ENCODE peak calls at places on chromosomes 1 and 21, in four cellular contexts. Q is A549; N is CD8-positive, alpha-beta T cell; O is stomach. Z is an unnamed sample. For H3K9me3, the result is how much of the 10 kb centered on the place peaks cover.

GRCh38 chr1:40153073-40153770 is 8.0 kb upstream of the RLF start:
- DNase-seq in Q (no peak), N (no peak), O (no peak), Z (no peak)

GRCh38 chr1:111602974-111603373 is 16.6 kb upstream of the RAP1A start:
- DNase-seq in Q (no peak), N (no peak), O (no peak), Z (no peak)

GRCh38 chr1:210570116-210570515 is 241.4 kb downstream of the HHAT start:
- DNase-seq in Q (no peak), N (no peak), O (no peak), Z (no peak)

GRCh38 chr1:63087966-63088365 is 234.4 kb upstream of the FOXD3 start:
- DNase-seq in Q (no peak), N (no peak), O (no peak), Z (no peak)

GRCh38 chr1:218257371-218257770 is 27.7 kb upstream of the RRP15 start:
- DNase-seq in Q (no peak), N (no peak), O (no peak), Z (no peak)

GRCh38 chr1:229412056-229412455 is 21.8 kb downstream of the ACTA1 start:
- DNase-seq in Q (no peak), N (no peak), O (no peak), Z (no peak)

GRCh38 chr1:116076831-116077230 is 34.4 kb upstream of the MAB21L3 start:
- DNase-seq in Q (no peak), N (no peak), O (no peak), Z (no peak)

GRCh38 chr1:7022058-7022457 is 236.8 kb downstream of the CAMTA1 start:
- DNase-seq in Q (no peak), N (no peak), O (no peak), Z (no peak)

GRCh38 chr1:173122958-173123852 is 72.5 kb upstream of the TNFSF18 start:
- DNase-seq in Q (peak), N (no peak), O (peak), Z (no peak)

GRCh38 chr1:109621402-109622101 is 1.9 kb downstream of the AMPD2 start:
- DNase-seq in Q (no peak), N (no peak), O (no peak), Z (no peak)

GRCh38 chr1:183259886-183260285 is 73.8 kb downstream of the LAMC2 start:
- DNase-seq in Q (no peak), N (no peak), O (no peak), Z (no peak)

GRCh38 chr1:156052862-156053769 is 482 bp downstream of the UBQLN4 start:
- DNase-seq in Q (peak), N (peak), O (peak), Z (peak)

GRCh38 chr1:84298688-84299535 is 2.6 kb upstream of the SAMD13 start:
- DNase-seq in Q (peak), N (no peak), O (peak), Z (no peak)

GRCh38 chr1:94022471-94023189 is 98.3 kb downstream of the ABCA4 start:
- DNase-seq in Q (peak), N (no peak), O (no peak), Z (no peak)

GRCh38 chr1:16905856-16906702 is 10.3 kb downstream of the RNU1-2 start:
- DNase-seq in Q (no peak), N (no peak), O (no peak), Z (no peak)

GRCh38 chr1:185108324-185108723 is 48.4 kb downstream of the TRMT1L start:
- DNase-seq in Q (no peak), N (no peak), O (no peak), Z (no peak)

GRCh38 chr1:16375521-16376359 is 8.7 kb downstream of the SZRD1 start:
- DNase-seq in Q (no peak), N (no peak), O (no peak), Z (no peak)

GRCh38 chr1:177912991-177913390 is 56.9 kb downstream of the SEC16B start:
- DNase-seq in Q (no peak), N (no peak), O (peak), Z (no peak)

GRCh38 chr1:186014370-186015030 is 280.3 kb downstream of the HMCN1 start:
- DNase-seq in Q (no peak), N (no peak), O (no peak), Z (no peak)

GRCh38 chr1:67552336-67552759 is 122.1 kb upstream of the SERBP1 start:
- DNase-seq in Q (no peak), N (no peak), O (peak), Z (no peak)

GRCh38 chr1:160797861-160798273 is 1.9 kb downstream of the LY9 start:
- DNase-seq in Q (no peak), N (peak), O (peak), Z (peak)

GRCh38 chr1:36350659-36351171 is 27.3 kb upstream of the EVA1B start:
- DNase-seq in Q (peak), N (peak), O (no peak), Z (peak)

GRCh38 chr1:61428146-61428545 is 296.8 kb downstream of the TM2D1 start:
- DNase-seq in Q (no peak), N (no peak), O (no peak), Z (no peak)

GRCh38 chr1:157369808-157370521 is 182.3 kb downstream of the FCRL5 start:
- DNase-seq in Q (peak), N (peak), O (peak), Z (no peak)

GRCh38 chr21:31560479-31560878 is 99.0 kb upstream of the SOD1 start:
- DNase-seq in Q (no peak), N (no peak), O (no peak), Z (no peak)

GRCh38 chr1:70893381-70893780 is 154.2 kb downstream of the PTGER3 start:
- DNase-seq in Q (no peak), N (no peak), O (no peak), Z (no peak)

GRCh38 chr1:43973981-43974442 is 748 bp upstream of the ATP6V0B start:
- DNase-seq in Q (peak), N (no peak), O (no peak), Z (no peak)

GRCh38 chr21:27590271-27590670 is 623.4 kb upstream of the ADAMTS5 start:
- DNase-seq in Q (no peak), N (no peak), O (no peak), Z (no peak)

GRCh38 chr1:85465099-85465790 is at the start of gene DDAH1:
- DNase-seq in Q (peak), N (no peak), O (peak), Z (no peak)

GRCh38 chr1:98051065-98051675 is 130.3 kb upstream of the DPYD start:
- DNase-seq in Q (peak), N (peak), O (peak), Z (peak)

GRCh38 chr1:54453089-54453488 is 46.9 kb upstream of the SSBP3 start:
- DNase-seq in Q (no peak), N (no peak), O (no peak), Z (no peak)

GRCh38 chr21:20315044-20315443 is 683.2 kb upstream of the NCAM2 start:
- DNase-seq in Q (no peak), N (no peak), O (no peak), Z (no peak)
- H3K9me3 ChIP-seq in Q (under half), N (under half), O (under half), Z (under half)

GRCh38 chr1:8733463-8733862 is 84.0 kb downstream of the RERE start:
- DNase-seq in Q (no peak), N (no peak), O (peak), Z (no peak)
- H3K9me3 ChIP-seq in Q (under half), N (under half), O (under half), Z (under half)

GRCh38 chr1:194865367-194865766 is 1679.0 kb upstream of the B3GALT2 start:
- DNase-seq in Q (no peak), N (no peak), O (no peak), Z (no peak)
- H3K9me3 ChIP-seq in Q (under half), N (under half), O (under half), Z (under half)

DNA sequence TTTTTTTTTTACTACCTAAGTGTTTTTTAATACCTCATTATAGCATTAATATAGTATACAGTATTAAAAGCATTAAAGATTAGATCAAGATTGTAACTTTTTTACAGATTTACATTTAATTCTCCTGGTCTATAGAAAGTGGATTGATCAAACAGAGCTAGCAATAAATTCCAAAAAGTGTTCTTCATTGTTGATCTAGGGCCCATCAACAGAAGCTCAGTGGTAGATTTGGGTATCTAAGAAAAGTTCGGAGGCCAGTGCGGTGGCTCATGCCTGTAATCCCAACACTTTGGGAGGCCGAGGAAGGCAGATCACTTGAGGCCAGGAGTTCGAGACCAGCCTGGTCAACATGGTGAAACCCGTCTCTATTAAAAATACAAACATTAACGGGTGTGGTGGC is 12.5 kb downstream of the NUP210L start:
- DNase-seq in Q (no peak), N (no peak), O (no peak), Z (no peak)
- H3K9me3 ChIP-seq in Q (under half), N (under half), O (under half), Z (under half)

DNA sequence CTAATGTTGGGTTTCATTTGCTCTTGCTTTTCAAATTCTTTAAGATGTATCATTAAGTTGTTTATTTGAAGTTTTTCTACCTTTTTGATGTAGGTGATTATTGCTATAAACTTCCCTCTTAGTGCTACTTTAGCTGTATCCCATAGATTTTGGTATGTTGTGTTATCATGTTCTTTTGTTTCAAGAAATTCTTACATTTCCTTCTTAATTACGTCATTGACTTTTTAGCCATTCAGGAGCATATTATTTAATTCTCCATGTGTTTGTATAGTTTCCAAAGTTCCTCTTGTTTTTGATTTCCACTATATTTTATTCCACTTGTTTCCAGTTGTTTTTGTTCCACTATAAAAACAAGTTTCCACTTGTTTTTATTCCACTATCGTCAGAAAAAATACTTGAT is 15.0 kb downstream of the GPR88 start:
- DNase-seq in Q (no peak), N (no peak), O (no peak), Z (no peak)
- H3K9me3 ChIP-seq in Q (under half), N (under half), O (under half), Z (under half)

GRCh38 chr1:2929335-2929734 is 91.9 kb upstream of the ACTRT2 start:
- DNase-seq in Q (no peak), N (no peak), O (no peak), Z (no peak)
- H3K9me3 ChIP-seq in Q (under half), N (under half), O (under half), Z (under half)

DNA sequence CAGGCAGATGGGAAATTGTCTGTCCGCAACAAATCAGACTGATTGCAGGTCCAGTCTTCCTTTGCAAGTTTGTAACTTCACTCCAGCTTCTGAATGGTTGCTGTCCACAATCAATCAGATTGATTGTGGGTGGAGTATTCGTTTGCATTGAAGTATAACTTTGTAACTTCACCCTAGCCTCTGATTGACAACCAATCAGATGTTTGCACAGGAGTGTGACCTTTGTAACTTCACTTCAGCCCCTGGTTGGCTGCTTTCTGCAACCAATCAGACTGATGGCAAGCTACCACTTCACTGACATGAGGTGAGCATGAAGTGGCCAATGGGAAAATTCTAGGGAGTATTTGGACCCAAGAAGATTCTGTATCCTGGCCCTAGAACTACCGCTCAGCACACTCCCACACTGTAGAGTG is 25.7 kb downstream of the OR10J1 start:
- DNase-seq in Q (no peak), N (no peak), O (no peak), Z (no peak)
- H3K9me3 ChIP-seq in Q (under half), N (under half), O (under half), Z (under half)

GRCh38 chr1:15028117-15028516 is 125.4 kb upstream of the TMEM51 start:
- DNase-seq in Q (no peak), N (no peak), O (no peak), Z (no peak)

GRCh38 chr1:15029786-15030185 is 123.8 kb upstream of the TMEM51 start:
- DNase-seq in Q (no peak), N (no peak), O (no peak), Z (no peak)

GRCh38 chr1:15031251-15031930 is 122.2 kb upstream of the TMEM51 start:
- DNase-seq in Q (no peak), N (no peak), O (no peak), Z (no peak)

GRCh38 chr1:15027515-15027948 is 126.0 kb upstream of the TMEM51 start:
- DNase-seq in Q (peak), N (no peak), O (peak), Z (no peak)

DNA sequence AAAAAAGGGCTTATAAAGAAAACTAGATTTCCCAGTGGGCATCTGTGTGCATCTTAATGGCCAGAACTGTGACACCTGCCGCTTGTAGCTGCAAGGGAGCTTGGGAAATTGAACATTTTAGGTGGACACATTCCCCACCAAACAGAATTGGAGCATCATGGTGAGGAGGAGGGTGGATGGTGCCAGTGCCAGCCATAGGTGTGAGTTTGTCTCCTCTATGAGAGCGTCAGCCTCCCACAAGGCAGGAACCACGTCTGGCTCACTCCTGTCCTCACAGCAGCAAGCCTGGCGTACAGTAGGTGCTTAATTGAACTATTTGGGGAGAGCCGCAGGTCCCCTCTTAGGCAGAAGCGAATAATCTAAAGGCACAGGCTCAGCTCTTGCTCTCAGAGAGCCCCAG is 124.5 kb upstream of the TMEM51 start:
- DNase-seq in Q (no peak), N (no peak), O (no peak), Z (no peak)
- H3K9me3 ChIP-seq in Q (under half), N (under half), O (under half), Z (under half)

GRCh38 chr1:48978413-48978812 is 201.7 kb upstream of the BEND5 start:
- DNase-seq in Q (no peak), N (no peak), O (no peak), Z (no peak)
- H3K9me3 ChIP-seq in Q (under half), N (under half), O (under half), Z (under half)

Z was measured in effector memory CD4-positive, alpha-beta T cell.